ENCODE peak calls at places on chromosomes 6 and 20, in ten cellular contexts. P is thoracic aorta, H is heart right ventricle, G is lower lobe of right lung, M is cardiac fibroblast, I is pancreas, Z is BJ, K is OCI-LY7, Y is psoas muscle, N is cardiac muscle cell. W is an unnamed sample.

GRCh38 chr20:50987493-50988210 is 29.0 kb downstream of the MOCS3 start:
- DNase-seq in P (peak; percentile 47), H (peak; percentile 74), G (no peak), M (peak; percentile 93), I (peak; percentile 67), Z (peak; percentile 44), K (peak; percentile 81), Y (no peak), N (peak; percentile 88), W (peak; percentile 81)

GRCh38 chr6:25175216-25175615 is 104.0 kb upstream of the CARMIL1 start:
- DNase-seq in P (no peak), H (no peak), G (no peak), M (peak; percentile 76), I (no peak), Z (peak; percentile 66), K (no peak), Y (no peak), N (no peak), W (no peak)

GRCh38 chr20:49539481-49540231 is 28.3 kb downstream of the PTGIS start:
- DNase-seq in P (no peak), H (no peak), G (no peak), M (no peak), I (no peak), Z (no peak), K (no peak), Y (no peak), N (no peak), W (no peak)

GRCh38 chr6:170446841-170447560 is 106.1 kb downstream of the PSMB1 start:
- DNase-seq in P (no peak), H (peak; percentile 3), G (no peak), M (no peak), I (no peak), Z (no peak), K (no peak), Y (no peak), N (no peak), W (no peak)

GRCh38 chr6:3209114-3210023 is 18.1 kb downstream of the TUBB2B start:
- DNase-seq in P (no peak), H (no peak), G (no peak), M (peak; percentile 93), I (no peak), Z (peak; percentile 98), K (peak; percentile 42), Y (peak; percentile 67), N (peak; percentile 68), W (peak; percentile 91)

GRCh38 chr6:139236105-139236504 is 55.7 kb downstream of the TXLNB start:
- DNase-seq in P (no peak), H (no peak), G (no peak), M (no peak), I (no peak), Z (no peak), K (peak; percentile 19), Y (no peak), N (no peak), W (no peak)

GRCh38 chr6:103672169-103672568 is 1187.5 kb downstream of the HACE1 start:
- DNase-seq in P (no peak), H (no peak), G (no peak), M (no peak), I (no peak), Z (no peak), K (no peak), Y (no peak), N (peak; percentile 9), W (no peak)

GRCh38 chr6:37483917-37484785 is 15.5 kb downstream of the CCDC167 start:
- DNase-seq in P (no peak), H (peak; percentile 48), G (peak; percentile 63), M (peak; percentile 51), I (no peak), Z (no peak), K (peak; percentile 59), Y (peak; percentile 81), N (peak; percentile 74), W (peak; percentile 71)

GRCh38 chr6:100877851-100878250 is 3.3 kb downstream of the ASCC3 start:
- DNase-seq in P (no peak), H (no peak), G (no peak), M (no peak), I (no peak), Z (no peak), K (no peak), Y (no peak), N (no peak), W (no peak)

GRCh38 chr6:100880901-100881706 is at the start of gene ASCC3:
- DNase-seq in P (peak; percentile 60), H (peak; percentile 93), G (peak; percentile 96), M (peak; percentile 93), I (peak; percentile 88), Z (peak; percentile 48), K (peak; percentile 91), Y (peak; percentile 96), N (peak; percentile 92), W (peak; percentile 96)

GRCh38 chr6:100881707-100882040 is 545 bp upstream of the ASCC3 start:
- DNase-seq in P (no peak), H (no peak), G (no peak), M (peak; percentile 20), I (no peak), Z (no peak), K (no peak), Y (no peak), N (peak; percentile 11), W (no peak)

GRCh38 chr6:100880149-100880900 is 804 bp downstream of the ASCC3 start:
- DNase-seq in P (no peak), H (no peak), G (no peak), M (no peak), I (peak; percentile 7), Z (no peak), K (no peak), Y (no peak), N (no peak), W (no peak)

GRCh38 chr6:100879317-100879716 is 1.8 kb downstream of the ASCC3 start:
- DNase-seq in P (no peak), H (no peak), G (no peak), M (no peak), I (no peak), Z (no peak), K (no peak), Y (no peak), N (no peak), W (no peak)
- H3K4me3 ChIP-seq in P (no peak overlapping the region), H (no peak overlapping the region), G (no peak overlapping the region), M (no peak overlapping the region), I (no peak overlapping the region), Z (no peak overlapping the region), K (peak overlapping the region; percentile 73), Y (no peak overlapping the region), N (no peak overlapping the region), W (peak overlapping the region; percentile 96)

DNA sequence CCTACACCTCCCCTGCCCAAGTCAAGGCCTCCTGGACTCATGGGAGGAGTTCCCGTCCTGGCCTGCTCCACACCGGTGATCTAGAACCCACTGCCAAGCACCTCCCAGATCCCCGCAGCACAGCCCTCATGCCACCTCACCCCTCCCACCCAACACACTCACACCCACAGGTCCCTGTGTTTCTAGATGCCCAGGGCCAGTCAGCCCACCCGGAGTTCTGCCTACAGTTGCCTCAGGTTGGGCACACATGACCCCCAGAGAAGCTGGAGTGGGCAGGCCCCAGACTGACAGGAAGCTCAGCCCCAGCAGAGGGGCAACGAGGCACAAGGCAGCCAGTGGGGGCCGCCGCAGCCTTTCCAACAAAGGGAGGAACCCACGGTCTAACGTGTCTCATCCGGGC is 29.6 kb downstream of the RRBP1 start:
- DNase-seq in P (no peak), H (no peak), G (no peak), M (no peak), I (peak; percentile 41), Z (no peak), K (no peak), Y (peak; percentile 36), N (no peak), W (no peak)
- TF ChIP-seq CTCF in P (no peak), H (no peak), G (no peak), M (no peak), I (no peak), Z (no peak), K (no peak), Y (no peak), N (no peak), W (no peak)

DNA sequence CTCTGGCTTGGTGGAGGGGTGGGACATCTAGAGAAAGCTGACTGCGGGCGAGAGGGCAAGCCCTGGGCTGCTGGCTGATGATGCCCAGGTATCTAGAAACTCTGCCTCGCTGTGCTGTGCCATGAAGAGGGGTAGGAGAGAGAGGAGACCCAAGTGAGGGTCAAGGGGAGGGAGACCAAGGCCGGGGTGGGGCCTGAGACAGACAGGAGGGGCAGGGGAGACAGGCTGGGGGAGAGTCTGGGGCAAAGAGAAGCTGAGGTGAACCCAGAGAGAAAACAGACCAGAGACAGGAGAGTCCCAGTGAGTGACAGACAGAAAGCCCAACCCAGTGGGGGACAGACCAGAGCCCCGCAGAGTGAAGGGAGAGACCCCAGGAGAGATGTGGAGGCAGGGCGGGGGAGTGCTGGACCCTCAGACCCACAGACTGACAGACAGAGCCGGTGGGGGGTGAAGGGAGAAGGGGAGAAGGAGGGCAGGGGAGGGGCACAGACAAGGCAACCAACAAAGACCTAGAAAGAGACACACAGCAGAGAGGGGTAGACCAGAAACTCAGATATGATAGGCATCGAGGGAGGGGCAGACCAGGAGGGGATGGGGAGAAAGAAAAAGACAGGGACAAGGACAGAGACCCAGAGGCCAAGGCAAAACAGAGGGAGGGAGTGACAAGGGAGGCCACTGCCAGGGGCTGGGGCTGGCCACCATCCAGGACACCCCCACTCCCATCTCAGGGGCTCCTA is 5.9 kb downstream of the TEAD3 start:
- DNase-seq in P (no peak), H (no peak), G (no peak), M (no peak), I (no peak), Z (no peak), K (no peak), Y (no peak), N (no peak), W (no peak)
- H3K4me3 ChIP-seq in P (peak overlapping the region; percentile 68), H (peak overlapping the region; percentile 35), G (no peak overlapping the region), M (no peak overlapping the region), I (no peak overlapping the region), Z (no peak overlapping the region), K (no peak overlapping the region), Y (peak overlapping the region; percentile 49), N (peak overlapping the region; percentile 22), W (no peak overlapping the region)

GRCh38 chr6:29509239-29509638 is 21.5 kb upstream of the MAS1L start:
- DNase-seq in P (no peak), H (no peak), G (no peak), M (no peak), I (no peak), Z (no peak), K (no peak), Y (no peak), N (no peak), W (peak; percentile 62)

GRCh38 chr6:29509711-29510110 is 22.0 kb upstream of the MAS1L start:
- DNase-seq in P (no peak), H (no peak), G (no peak), M (no peak), I (no peak), Z (no peak), K (no peak), Y (no peak), N (no peak), W (no peak)

GRCh38 chr6:29507319-29507718 is 19.6 kb upstream of the MAS1L start:
- DNase-seq in P (no peak), H (no peak), G (no peak), M (no peak), I (no peak), Z (no peak), K (no peak), Y (no peak), N (no peak), W (no peak)

GRCh38 chr6:29510746-29511300 is 23.1 kb upstream of the MAS1L start:
- DNase-seq in P (no peak), H (no peak), G (no peak), M (no peak), I (no peak), Z (no peak), K (no peak), Y (no peak), N (no peak), W (no peak)

DNA sequence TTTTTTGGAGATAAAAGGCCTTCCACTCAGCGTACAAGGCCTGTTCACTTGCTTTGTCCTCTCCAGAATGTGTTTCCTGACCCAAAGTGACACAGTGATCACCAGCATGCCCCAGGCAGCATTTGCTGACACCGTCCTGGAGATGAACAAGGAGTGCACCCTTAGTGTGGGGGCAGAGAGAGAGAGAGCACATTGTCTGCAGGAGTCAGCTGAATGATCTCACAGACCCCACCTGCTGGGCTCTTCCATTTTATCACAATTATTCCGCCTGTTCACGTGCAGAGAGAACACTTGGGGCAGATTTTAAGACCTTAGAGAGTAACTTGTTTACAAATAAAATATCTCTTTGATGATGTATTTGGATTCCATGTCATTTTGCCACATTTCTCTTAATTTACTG is 22.4 kb upstream of the MAS1L start:
- DNase-seq in P (no peak), H (no peak), G (no peak), M (no peak), I (no peak), Z (no peak), K (peak; percentile 32), Y (no peak), N (peak; percentile 1), W (no peak)
- TF ChIP-seq CTCF in P (no peak), H (no peak), G (no peak), M (no peak), I (no peak), Z (no peak), K (peak; percentile 54), Y (no peak), N (no peak), W (no peak)

W was measured in GM12865.